ENCODE peak calls at places on chromosomes 16 and 17, in eight cellular contexts. A, E, R, V, X, O, F and Q are unnamed samples.

GRCh38 chr16:90032664-90033346 is 13.5 kb upstream of the DBNDD1 start:
- DNase-seq in A (no peak), E (no peak), R (no peak), V (no peak), X (no peak), O (no peak), F (no peak), Q (no peak)

GRCh38 chr16:946048-946395 is 24.8 kb downstream of the LMF1 start:
- DNase-seq in A (no peak), E (no peak), R (no peak), V (no peak), X (no peak), O (no peak), F (peak; percentile 22), Q (no peak)

GRCh38 chr17:55655777-55656176 is 66.9 kb downstream of the TMEM100 start:
- DNase-seq in A (no peak), E (no peak), R (no peak), V (no peak), X (no peak), O (no peak), F (no peak), Q (no peak)

GRCh38 chr16:85395207-85395912 is 217.8 kb upstream of the GSE1 start:
- DNase-seq in A (peak; percentile 53), E (no peak), R (no peak), V (no peak), X (no peak), O (peak; percentile 91), F (peak; percentile 84), Q (no peak)

GRCh38 chr17:57294075-57294474 is 37.8 kb downstream of the MSI2 start:
- DNase-seq in A (peak; percentile 82), E (no peak), R (no peak), V (no peak), X (no peak), O (peak; percentile 52), F (no peak), Q (no peak)

GRCh38 chr17:76385892-76386786 is 1.7 kb downstream of the SPHK1 start:
- DNase-seq in A (peak; percentile 45), E (peak; percentile 65), R (peak; percentile 98), V (peak; percentile 79), X (no peak), O (peak; percentile 59), F (peak; percentile 90), Q (peak; percentile 90)

GRCh38 chr17:52762147-52762793 is 603.8 kb upstream of the CA10 start:
- DNase-seq in A (no peak), E (no peak), R (no peak), V (no peak), X (no peak), O (no peak), F (no peak), Q (no peak)

GRCh38 chr17:879546-879945 is 97.4 kb downstream of the MRM3 start:
- DNase-seq in A (no peak), E (peak; percentile 80), R (peak; percentile 66), V (peak; percentile 62), X (no peak), O (peak; percentile 90), F (peak; percentile 86), Q (peak; percentile 68)

GRCh38 chr17:63696381-63696961 is 3.5 kb downstream of the LIMD2 start:
- DNase-seq in A (no peak), E (peak; percentile 31), R (no peak), V (peak; percentile 40), X (no peak), O (no peak), F (no peak), Q (peak; percentile 52)

GRCh38 chr16:90015586-90016338 is 3.5 kb downstream of the DBNDD1 start:
- DNase-seq in A (no peak), E (no peak), R (no peak), V (no peak), X (no peak), O (no peak), F (no peak), Q (no peak)

GRCh38 chr17:40915199-40915661 is 22.2 kb downstream of the KRT23 start:
- DNase-seq in A (no peak), E (no peak), R (no peak), V (no peak), X (no peak), O (no peak), F (no peak), Q (no peak)

GRCh38 chr16:10220942-10221341 is 38.7 kb upstream of the GRIN2A start:
- DNase-seq in A (no peak), E (peak; percentile 54), R (no peak), V (no peak), X (no peak), O (no peak), F (no peak), Q (no peak)

GRCh38 chr16:23694707-23695373 is 16.2 kb downstream of the PLK1 start:
- DNase-seq in A (no peak), E (no peak), R (no peak), V (no peak), X (no peak), O (no peak), F (no peak), Q (no peak)

GRCh38 chr17:50191070-50192045 is 10.1 kb downstream of the COL1A1 start:
- DNase-seq in A (no peak), E (no peak), R (no peak), V (no peak), X (no peak), O (no peak), F (no peak), Q (no peak)

GRCh38 chr16:30076276-30076791 is 540 bp downstream of the PPP4C start:
- DNase-seq in A (no peak), E (no peak), R (no peak), V (no peak), X (no peak), O (no peak), F (peak; percentile 69), Q (no peak)

GRCh38 chr16:17835118-17835949 is 364.6 kb upstream of the XYLT1 start:
- DNase-seq in A (no peak), E (no peak), R (no peak), V (no peak), X (no peak), O (no peak), F (no peak), Q (no peak)

GRCh38 chr16:83402160-83402794 is 405.5 kb upstream of the HSBP1 start:
- DNase-seq in A (no peak), E (no peak), R (no peak), V (no peak), X (no peak), O (no peak), F (no peak), Q (no peak)

GRCh38 chr17:43034623-43035293 is 9.7 kb downstream of the RND2 start:
- DNase-seq in A (no peak), E (no peak), R (no peak), V (no peak), X (no peak), O (no peak), F (no peak), Q (no peak)

GRCh38 chr17:83155128-83156081 is 76.0 kb downstream of the METRNL start:
- DNase-seq in A (no peak), E (no peak), R (no peak), V (no peak), X (no peak), O (no peak), F (peak; percentile 64), Q (no peak)

GRCh38 chr16:53771655-53772497 is 67.9 kb downstream of the FTO start:
- DNase-seq in A (no peak), E (no peak), R (no peak), V (no peak), X (no peak), O (no peak), F (no peak), Q (no peak)

GRCh38 chr16:66717112-66717675 is 20.7 kb upstream of the CMTM4 start:
- DNase-seq in A (no peak), E (no peak), R (no peak), V (no peak), X (no peak), O (no peak), F (peak; percentile 57), Q (no peak)